ENCODE peak calls at places on chromosomes 6 and 20, in ten cellular contexts. W is heart left ventricle; A is esophagus squamous epithelium; Q is tibial artery; X is naive thymus-derived CD4-positive, alpha-beta T cell; O is Peyer's patch; M is ascending aorta; I is colonic mucosa; L is A673; D is left ventricle myocardium inferior. J is an unnamed sample. For H3K4me1, the result is how much of the 10 kb centered on the place peaks cover.

GRCh38 chr6:140285471-140285870 is 911.0 kb upstream of the CITED2 start:
- DNase-seq in W (no peak), A (no peak), Q (no peak), X (no peak), O (no peak), M (no peak), I (no peak), L (peak), D (no peak), J (no peak)

GRCh38 chr20:11851646-11852045 is 66.0 kb upstream of the BTBD3 start:
- DNase-seq in W (no peak), A (no peak), Q (no peak), X (no peak), O (no peak), M (no peak), I (no peak), L (no peak), D (no peak), J (no peak)

GRCh38 chr6:130473886-130474285 is 108.1 kb downstream of the TMEM200A start:
- DNase-seq in W (no peak), A (no peak), Q (no peak), X (no peak), O (no peak), M (no peak), I (no peak), L (no peak), D (no peak), J (no peak)

GRCh38 chr6:52650946-52651345 is 20.0 kb upstream of the TMEM14A start:
- DNase-seq in W (no peak), A (no peak), Q (no peak), X (no peak), O (no peak), M (no peak), I (no peak), L (no peak), D (no peak), J (no peak)

GRCh38 chr20:64220891-64221527 is 34.5 kb upstream of the PCMTD2 start:
- DNase-seq in W (no peak), A (no peak), Q (no peak), X (no peak), O (no peak), M (no peak), I (no peak), L (no peak), D (no peak), J (no peak)

GRCh38 chr20:10795286-10796026 is 121.7 kb upstream of the JAG1 start:
- DNase-seq in W (no peak), A (no peak), Q (no peak), X (no peak), O (no peak), M (no peak), I (no peak), L (no peak), D (no peak), J (no peak)

GRCh38 chr6:52587001-52587400 is 10.1 kb upstream of the TRAM2 start:
- DNase-seq in W (no peak), A (no peak), Q (no peak), X (no peak), O (no peak), M (no peak), I (no peak), L (no peak), D (no peak), J (no peak)

GRCh38 chr20:59961423-59961822 is 3.2 kb downstream of the CDH26 start:
- DNase-seq in W (no peak), A (no peak), Q (no peak), X (no peak), O (no peak), M (no peak), I (no peak), L (no peak), D (no peak), J (no peak)

GRCh38 chr6:56843476-56844349 is 111.2 kb upstream of the BEND6 start:
- DNase-seq in W (peak), A (no peak), Q (peak), X (peak), O (peak), M (no peak), I (peak), L (peak), D (peak), J (no peak)

GRCh38 chr6:116969211-116969863 is 92.3 kb downstream of the RFX6 start:
- DNase-seq in W (no peak), A (no peak), Q (no peak), X (no peak), O (no peak), M (no peak), I (peak), L (peak), D (no peak), J (no peak)

GRCh38 chr20:10065154-10065833 is 30.5 kb downstream of the ANKEF1 start:
- DNase-seq in W (no peak), A (no peak), Q (no peak), X (no peak), O (no peak), M (no peak), I (no peak), L (no peak), D (no peak), J (no peak)

GRCh38 chr6:28401172-28401571 is 1.6 kb upstream of the ZSCAN12 start:
- DNase-seq in W (no peak), A (no peak), Q (no peak), X (no peak), O (no peak), M (no peak), I (no peak), L (no peak), D (no peak), J (no peak)

GRCh38 chr20:16528078-16528477 is 45.2 kb downstream of the KIF16B start:
- DNase-seq in W (no peak), A (no peak), Q (no peak), X (no peak), O (no peak), M (no peak), I (peak), L (no peak), D (no peak), J (no peak)

GRCh38 chr6:24856246-24856599 is 57.5 kb upstream of the ARMH2 start:
- DNase-seq in W (no peak), A (no peak), Q (no peak), X (no peak), O (no peak), M (no peak), I (no peak), L (no peak), D (no peak), J (no peak)
- H3K4me1 ChIP-seq in W (under half), A (under half), Q (under half), X (half or more), O (under half), M (under half), I (under half), L (under half), D (under half), J (half or more)

GRCh38 chr6:45439861-45440388 is 62.2 kb upstream of the SUPT3H start:
- DNase-seq in W (no peak), A (no peak), Q (no peak), X (no peak), O (no peak), M (no peak), I (no peak), L (no peak), D (no peak), J (no peak)

GRCh38 chr6:45441811-45442453 is 64.2 kb upstream of the SUPT3H start:
- DNase-seq in W (no peak), A (no peak), Q (no peak), X (no peak), O (no peak), M (no peak), I (no peak), L (no peak), D (no peak), J (no peak)

GRCh38 chr6:45445364-45445748 is 67.6 kb upstream of the SUPT3H start:
- DNase-seq in W (no peak), A (no peak), Q (no peak), X (no peak), O (no peak), M (no peak), I (no peak), L (no peak), D (no peak), J (no peak)

GRCh38 chr6:45445749-45446454 is 68.2 kb upstream of the SUPT3H start:
- DNase-seq in W (peak), A (peak), Q (peak), X (no peak), O (peak), M (peak), I (peak), L (peak), D (peak), J (no peak)

DNA sequence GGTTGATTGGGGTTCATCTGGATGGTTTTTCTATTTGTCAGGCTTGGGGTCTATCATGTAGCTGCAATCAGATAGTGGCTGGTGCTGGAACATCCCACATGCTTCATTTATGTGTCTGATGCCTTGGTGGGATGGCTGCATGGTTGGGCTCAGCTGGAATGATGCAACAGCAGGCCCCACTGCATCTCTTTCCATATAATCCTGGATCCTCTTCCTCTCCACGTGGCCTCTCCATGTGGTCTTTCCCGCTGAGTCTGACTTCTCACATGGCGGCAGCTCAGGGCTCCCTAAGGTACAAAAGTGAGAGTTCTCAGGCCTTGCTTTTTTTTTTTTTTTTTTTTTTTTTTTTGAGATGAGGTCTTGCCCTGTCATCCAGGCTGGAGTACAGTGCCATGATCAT is 65.0 kb upstream of the SUPT3H start:
- DNase-seq in W (no peak), A (no peak), Q (no peak), X (no peak), O (no peak), M (no peak), I (no peak), L (no peak), D (no peak), J (no peak)
- H3K4me1 ChIP-seq in W (half or more), A (under half), Q (under half), X (under half), O (under half), M (under half), I (under half), L (half or more), D (under half), J (under half)

GRCh38 chr20:46400828-46401477 is 5.5 kb downstream of the ELMO2 start:
- DNase-seq in W (no peak), A (no peak), Q (no peak), X (peak), O (no peak), M (no peak), I (no peak), L (peak), D (no peak), J (no peak)

GRCh38 chr20:46399401-46399800 is 7.0 kb downstream of the ELMO2 start:
- DNase-seq in W (no peak), A (no peak), Q (no peak), X (peak), O (no peak), M (no peak), I (no peak), L (no peak), D (no peak), J (no peak)

GRCh38 chr20:46401478-46401860 is 4.9 kb downstream of the ELMO2 start:
- DNase-seq in W (no peak), A (no peak), Q (no peak), X (no peak), O (no peak), M (no peak), I (no peak), L (no peak), D (no peak), J (no peak)

GRCh38 chr20:46398963-46399362 is 7.5 kb downstream of the ELMO2 start:
- DNase-seq in W (no peak), A (no peak), Q (no peak), X (no peak), O (no peak), M (no peak), I (no peak), L (no peak), D (no peak), J (no peak)

DNA sequence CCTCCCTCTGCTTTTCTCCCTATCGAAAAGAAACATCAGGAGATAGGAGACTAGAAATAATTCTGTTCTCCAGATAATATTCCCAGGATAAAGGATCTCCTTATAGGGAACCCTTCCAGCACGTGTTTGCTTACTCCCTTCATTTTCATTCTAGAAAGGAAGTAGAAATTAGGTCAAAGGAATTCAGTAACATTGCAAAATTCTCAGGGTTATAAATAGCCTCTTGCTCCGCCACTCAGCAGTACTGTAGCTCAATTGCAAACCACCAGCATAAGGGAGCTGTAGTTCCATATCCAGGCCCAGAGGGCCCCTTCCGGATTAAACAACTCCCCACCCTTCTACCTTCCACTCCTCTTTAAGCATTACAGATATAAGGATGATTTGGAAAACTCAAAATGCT is 6.2 kb downstream of the ELMO2 start:
- DNase-seq in W (no peak), A (no peak), Q (peak), X (no peak), O (no peak), M (no peak), I (no peak), L (peak), D (no peak), J (no peak)
- H3K4me1 ChIP-seq in W (half or more), A (under half), Q (under half), X (half or more), O (under half), M (under half), I (under half), L (under half), D (half or more), J (half or more)

GRCh38 chr20:49785149-49785850 is 27.3 kb upstream of the SLC9A8 start:
- DNase-seq in W (no peak), A (no peak), Q (no peak), X (no peak), O (no peak), M (no peak), I (no peak), L (no peak), D (no peak), J (no peak)
- H3K4me1 ChIP-seq in W (under half), A (under half), Q (under half), X (under half), O (under half), M (under half), I (under half), L (under half), D (under half), J (under half)

GRCh38 chr20:57672164-57672563 is 37.7 kb downstream of the PMEPA1 start:
- DNase-seq in W (no peak), A (no peak), Q (peak), X (no peak), O (peak), M (peak), I (no peak), L (no peak), D (peak), J (no peak)
- H3K4me1 ChIP-seq in W (under half), A (under half), Q (under half), X (under half), O (under half), M (under half), I (under half), L (under half), D (half or more), J (under half)

GRCh38 chr6:124967444-124967843 is 5.2 kb downstream of the RNF217 start:
- DNase-seq in W (no peak), A (no peak), Q (no peak), X (no peak), O (no peak), M (no peak), I (no peak), L (no peak), D (no peak), J (no peak)

GRCh38 chr6:124964084-124964763 is 2.0 kb downstream of the RNF217 start:
- DNase-seq in W (no peak), A (no peak), Q (peak), X (no peak), O (no peak), M (no peak), I (peak), L (no peak), D (no peak), J (no peak)

GRCh38 chr6:124962617-124963415 is 579 bp downstream of the RNF217 start:
- DNase-seq in W (peak), A (no peak), Q (peak), X (no peak), O (no peak), M (no peak), I (peak), L (peak), D (peak), J (no peak)

GRCh38 chr6:124963416-124964083 is 1.3 kb downstream of the RNF217 start:
- DNase-seq in W (no peak), A (no peak), Q (no peak), X (no peak), O (no peak), M (no peak), I (no peak), L (peak), D (no peak), J (no peak)

DNA sequence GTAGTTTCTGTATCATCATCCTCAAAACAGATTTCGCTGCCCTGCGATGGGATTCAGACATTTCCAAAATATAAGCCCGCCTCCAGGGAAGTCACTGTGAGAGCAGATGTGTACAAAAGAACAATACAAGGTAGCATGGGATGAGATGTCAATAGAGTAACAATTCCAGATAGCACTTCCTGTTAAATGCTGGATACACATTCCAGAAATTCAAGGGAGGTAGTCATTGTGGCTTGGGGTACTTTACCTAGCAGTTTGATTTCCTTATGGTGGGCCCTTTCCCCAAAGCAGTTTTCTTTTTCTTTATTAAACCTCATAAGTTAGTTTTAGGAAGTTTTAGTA is 2.5 kb downstream of the RNF217 start:
- DNase-seq in W (no peak), A (no peak), Q (no peak), X (no peak), O (no peak), M (no peak), I (no peak), L (no peak), D (no peak), J (no peak)
- H3K4me1 ChIP-seq in W (under half), A (under half), Q (under half), X (under half), O (under half), M (under half), I (under half), L (half or more), D (half or more), J (under half)

GRCh38 chr20:51651921-51652549 is 109.5 kb upstream of the NFATC2 start:
- DNase-seq in W (no peak), A (no peak), Q (no peak), X (no peak), O (no peak), M (no peak), I (no peak), L (peak), D (no peak), J (no peak)

GRCh38 chr20:51650685-51651134 is 108.2 kb upstream of the NFATC2 start:
- DNase-seq in W (no peak), A (no peak), Q (no peak), X (no peak), O (no peak), M (no peak), I (no peak), L (peak), D (no peak), J (no peak)

GRCh38 chr20:51643390-51643789 is 100.9 kb upstream of the NFATC2 start:
- DNase-seq in W (no peak), A (no peak), Q (no peak), X (no peak), O (no peak), M (no peak), I (no peak), L (peak), D (no peak), J (no peak)

GRCh38 chr20:51648571-51648947 is 106.0 kb upstream of the NFATC2 start:
- DNase-seq in W (no peak), A (no peak), Q (no peak), X (no peak), O (no peak), M (no peak), I (no peak), L (no peak), D (no peak), J (no peak)

GRCh38 chr20:51647674-51648570 is 105.4 kb upstream of the NFATC2 start:
- DNase-seq in W (no peak), A (no peak), Q (no peak), X (no peak), O (no peak), M (no peak), I (no peak), L (no peak), D (no peak), J (no peak)
- H3K4me1 ChIP-seq in W (under half), A (under half), Q (under half), X (under half), O (under half), M (under half), I (under half), L (half or more), D (under half), J (under half)

GRCh38 chr20:2169456-2170088 is 67.9 kb downstream of the STK35 start:
- DNase-seq in W (no peak), A (no peak), Q (no peak), X (no peak), O (no peak), M (no peak), I (no peak), L (no peak), D (no peak), J (no peak)
- H3K4me1 ChIP-seq in W (under half), A (under half), Q (under half), X (under half), O (under half), M (under half), I (under half), L (under half), D (under half), J (under half)

GRCh38 chr6:111809264-111809663 is 64.0 kb downstream of the FYN start:
- DNase-seq in W (no peak), A (no peak), Q (no peak), X (no peak), O (no peak), M (no peak), I (no peak), L (no peak), D (no peak), J (no peak)
- H3K4me1 ChIP-seq in W (half or more), A (under half), Q (under half), X (half or more), O (under half), M (under half), I (under half), L (under half), D (half or more), J (half or more)